ENCODE peak calls at places on chromosomes 13 and 19, in ten cellular contexts. O is fibroblast of pulmonary artery, Z is cardiac fibroblast, A is AG09309, G is epithelial cell of esophagus, L is fibroblast of mammary gland, V is tibial nerve, C is endodermal cell, B is thoracic aorta, Q is BJ. K is an unnamed sample.
A peak's percentile ranks its signal among the peaks of the same experiment; 100 is the strongest.

GRCh38 chr13:99124695-99125334 is 75.8 kb upstream of the UBAC2 start:
- DNase-seq in A (peak; percentile 4), O (peak; percentile 83), C (no peak), V (no peak), Z (peak; percentile 75), Q (no peak), L (peak; percentile 64), G (peak; percentile 83), B (no peak), K (peak; percentile 66)

GRCh38 chr19:56538761-56539263 is at the start of gene ZFP28:
- DNase-seq in O (no peak), V (peak; percentile 53), G (no peak), L (no peak), Q (no peak), A (no peak), C (peak; percentile 91), Z (no peak), B (peak; percentile 31), K (no peak)

GRCh38 chr13:111881700-111882099 is 185.2 kb upstream of the SOX1 start:
- DNase-seq in C (peak; percentile 29), Q (no peak), A (no peak), V (no peak), L (no peak), O (no peak), B (no peak), G (no peak), Z (no peak), K (no peak)

GRCh38 chr19:40305403-40305802 is 20.3 kb upstream of the AKT2 start:
- DNase-seq in C (peak; percentile 88), V (no peak), Q (peak; percentile 26), O (peak; percentile 94), A (peak; percentile 72), L (peak; percentile 90), G (peak; percentile 91), B (no peak), Z (peak; percentile 95), K (peak; percentile 63)

GRCh38 chr13:45267215-45267614 is 66.4 kb upstream of the KCTD4 start:
- DNase-seq in G (no peak), A (no peak), L (no peak), B (no peak), Q (no peak), O (no peak), C (no peak), Z (no peak), V (no peak), K (no peak)

GRCh38 chr19:31548941-31549340 is 199.7 kb upstream of the TSHZ3 start:
- DNase-seq in L (peak; percentile 54), Z (peak; percentile 61), B (no peak), V (no peak), A (no peak), G (peak; percentile 9), Q (no peak), O (peak; percentile 62), C (peak; percentile 72), K (peak; percentile 6)

GRCh38 chr13:51912091-51912490 is 50.3 kb downstream of the CCDC70 start:
- DNase-seq in A (no peak), O (no peak), G (peak; percentile 48), V (no peak), Z (peak; percentile 5), B (no peak), Q (no peak), L (no peak), C (no peak), K (no peak)

GRCh38 chr13:99766641-99767045 is 204.9 kb downstream of the ZIC5 start:
- DNase-seq in B (no peak), L (no peak), A (no peak), Q (no peak), V (no peak), G (no peak), Z (no peak), O (no peak), C (peak; percentile 77), K (no peak)

GRCh38 chr19:41871573-41872383 is 5.3 kb upstream of the CD79A start:
- DNase-seq in A (no peak), Q (no peak), Z (peak; percentile 6), V (no peak), O (no peak), B (no peak), L (no peak), C (peak; percentile 74), G (no peak), K (no peak)

GRCh38 chr19:35266149-35266903 is 2.4 kb upstream of the USF2 start:
- DNase-seq in O (no peak), G (no peak), V (peak; percentile 13), Q (no peak), B (no peak), A (no peak), Z (no peak), L (no peak), C (peak; percentile 49), K (no peak)

GRCh38 chr13:112711528-112712265 is 21.9 kb downstream of the ATP11A start:
- DNase-seq in V (peak; percentile 80), G (peak; percentile 97), O (peak; percentile 97), C (peak; percentile 95), Q (peak; percentile 94), L (peak; percentile 97), B (peak; percentile 74), Z (peak; percentile 99), A (peak; percentile 93), K (peak; percentile 89)

GRCh38 chr13:107824636-107825035 is 390.7 kb downstream of the LIG4 start:
- DNase-seq in B (no peak), G (no peak), A (no peak), Q (no peak), L (no peak), Z (no peak), V (no peak), O (no peak), C (no peak), K (no peak)

GRCh38 chr19:41427647-41428480 is 690 bp upstream of the B3GNT8 start:
- DNase-seq in A (no peak), Z (no peak), L (no peak), Q (no peak), G (peak; percentile 24), V (peak; percentile 30), C (peak; percentile 82), O (no peak), B (no peak), K (no peak)

GRCh38 chr13:49219647-49220034 is 497 bp upstream of the MLNR start:
- DNase-seq in A (no peak), Z (no peak), V (no peak), B (no peak), O (no peak), L (no peak), G (no peak), Q (no peak), C (no peak), K (no peak)

GRCh38 chr13:32117696-32118095 is 86.1 kb downstream of the FRY start:
- DNase-seq in G (no peak), Q (no peak), C (no peak), Z (no peak), V (no peak), A (no peak), B (peak; percentile 9), O (no peak), L (no peak), K (no peak)

GRCh38 chr19:39180749-39181148 is 16.0 kb upstream of the NCCRP1 start:
- DNase-seq in O (no peak), Z (no peak), B (no peak), G (no peak), Q (no peak), A (no peak), L (no peak), C (no peak), V (no peak), K (no peak)

GRCh38 chr13:61192826-61193225 is 222.8 kb downstream of the PCDH20 start:
- DNase-seq in B (no peak), Q (no peak), L (no peak), O (no peak), V (no peak), Z (no peak), G (peak; percentile 16), C (no peak), A (no peak), K (no peak)

GRCh38 chr13:39451860-39452301 is 151.1 kb downstream of the LHFPL6 start:
- DNase-seq in Q (no peak), Z (peak; percentile 79), O (peak; percentile 83), G (no peak), L (peak; percentile 37), A (no peak), V (no peak), C (no peak), B (no peak), K (no peak)
- H3K4me3 ChIP-seq in Q (no peak overlapping the region), Z (no peak overlapping the region), O (no peak overlapping the region), G (no peak overlapping the region), L (no peak overlapping the region), A (no peak overlapping the region), V (no peak overlapping the region), C (no peak overlapping the region), B (no peak overlapping the region), K (no peak overlapping the region)

GRCh38 chr19:55115446-55116065 is 1.9 kb downstream of the PPP1R12C start:
- DNase-seq in B (no peak), G (no peak), Q (no peak), V (no peak), C (no peak), O (peak; percentile 62), A (no peak), Z (peak; percentile 76), L (peak; percentile 35), K (no peak)

GRCh38 chr19:55112781-55113569 is 4.5 kb downstream of the PPP1R12C start:
- DNase-seq in V (no peak), C (peak; percentile 70), Z (no peak), Q (no peak), B (no peak), L (no peak), O (no peak), A (no peak), G (no peak), K (no peak)

GRCh38 chr19:55113570-55114039 is 3.8 kb downstream of the PPP1R12C start:
- DNase-seq in A (peak; percentile 31), L (peak; percentile 93), Z (peak; percentile 95), Q (peak; percentile 90), O (peak; percentile 94), G (no peak), V (peak; percentile 90), C (peak; percentile 89), B (peak; percentile 92), K (peak; percentile 16)

GRCh38 chr19:55116232-55117062 is 990 bp downstream of the PPP1R12C start:
- DNase-seq in B (no peak), O (peak; percentile 71), L (peak; percentile 63), Z (peak; percentile 76), Q (no peak), A (no peak), V (no peak), G (peak; percentile 47), C (peak; percentile 74), K (peak; percentile 48)

GRCh38 chr19:55114566-55115145 is 2.8 kb downstream of the PPP1R12C start:
- DNase-seq in Q (no peak), L (no peak), B (no peak), A (no peak), G (no peak), V (no peak), C (no peak), O (no peak), Z (no peak), K (no peak)
- H3K4me3 ChIP-seq in Q (no peak overlapping the region), L (no peak overlapping the region), B (peak overlapping the region; percentile 75), A (no peak overlapping the region), G (no peak overlapping the region), V (no peak overlapping the region), C (no peak overlapping the region), O (no peak overlapping the region), Z (no peak overlapping the region), K (no peak overlapping the region)

GRCh38 chr13:35475131-35475959 is 1.1 kb downstream of the MAB21L1 start:
- DNase-seq in G (peak; percentile 29), C (peak; percentile 79), V (peak; percentile 52), A (no peak), B (no peak), Q (no peak), O (peak; percentile 14), Z (peak; percentile 25), L (peak; percentile 66), K (peak; percentile 17)
- H3K4me3 ChIP-seq in G (peak overlapping the region; percentile 56), C (peak overlapping the region; percentile 81), V (peak overlapping the region; percentile 75), A (peak overlapping the region; percentile 46), B (peak overlapping the region; percentile 66), Q (peak overlapping the region; percentile 94), O (peak overlapping the region; percentile 50), Z (peak overlapping the region; percentile 46), L (peak overlapping the region; percentile 87), K (peak overlapping the region; percentile 43)

GRCh38 chr19:9115307-9115813 is at the start of gene OR7G1:
- DNase-seq in B (no peak), L (no peak), C (no peak), Z (no peak), Q (no peak), G (no peak), O (no peak), A (no peak), V (no peak), K (no peak)
- H3K4me3 ChIP-seq in B (no peak within 1 kb of the TSS), L (no peak within 1 kb of the TSS), C (no peak within 1 kb of the TSS), Z (no peak within 1 kb of the TSS), Q (no peak within 1 kb of the TSS), G (no peak within 1 kb of the TSS), O (no peak within 1 kb of the TSS), A (no peak within 1 kb of the TSS), V (no peak within 1 kb of the TSS), K (no peak within 1 kb of the TSS)